ENCODE peak calls at places on chromosomes 13 and 19, in six cellular contexts. One of them, this sample, is unnamed. For H3K36me3 and H3K4me1, the result is how much of the 10 kb centered on the place peaks cover.

GRCh38 chr13:34698953-34699352 is 243.1 kb upstream of the NBEA start:
- DNase-seq in aorta: no peak
- DNase-seq in ascending aorta: no peak
- DNase-seq in tibial artery: no peak
- DNase-seq in neural progenitor cell: no peak
- DNase-seq in colonic mucosa: no peak
- DNase-seq in this sample: no peak

GRCh38 chr19:47231215-47232054 is 436 bp upstream of the BBC3 start:
- DNase-seq in aorta: peak
- DNase-seq in ascending aorta: peak
- DNase-seq in tibial artery: peak
- DNase-seq in neural progenitor cell: peak
- DNase-seq in colonic mucosa: peak
- DNase-seq in this sample: peak

GRCh38 chr19:40234429-40235237 is 8.1 kb upstream of the CCNP start:
- DNase-seq in aorta: no peak
- DNase-seq in ascending aorta: no peak
- DNase-seq in tibial artery: no peak
- DNase-seq in neural progenitor cell: no peak
- DNase-seq in colonic mucosa: no peak
- DNase-seq in this sample: no peak

GRCh38 chr19:15213715-15214381 is 13.1 kb upstream of the NOTCH3 start:
- DNase-seq in aorta: peak
- DNase-seq in ascending aorta: peak
- DNase-seq in tibial artery: peak
- DNase-seq in neural progenitor cell: no peak
- DNase-seq in colonic mucosa: no peak
- DNase-seq in this sample: no peak

GRCh38 chr13:33072282-33072681 is 56.1 kb downstream of the KL start:
- DNase-seq in aorta: no peak
- DNase-seq in ascending aorta: no peak
- DNase-seq in tibial artery: no peak
- DNase-seq in neural progenitor cell: no peak
- DNase-seq in colonic mucosa: no peak
- DNase-seq in this sample: no peak

GRCh38 chr13:47004552-47004951 is 107.7 kb upstream of the HTR2A start:
- DNase-seq in aorta: no peak
- DNase-seq in ascending aorta: no peak
- DNase-seq in tibial artery: no peak
- DNase-seq in neural progenitor cell: no peak
- DNase-seq in colonic mucosa: no peak
- DNase-seq in this sample: no peak

GRCh38 chr13:51935326-51936171 is 73.8 kb downstream of the CCDC70 start:
- DNase-seq in aorta: no peak
- DNase-seq in ascending aorta: no peak
- DNase-seq in tibial artery: no peak
- DNase-seq in neural progenitor cell: peak
- DNase-seq in colonic mucosa: peak
- DNase-seq in this sample: peak

GRCh38 chr19:4077800-4078683 is 11.3 kb upstream of the ZBTB7A start:
- DNase-seq in aorta: peak
- DNase-seq in ascending aorta: no peak
- DNase-seq in tibial artery: peak
- DNase-seq in neural progenitor cell: no peak
- DNase-seq in colonic mucosa: peak
- DNase-seq in this sample: no peak

GRCh38 chr19:7622933-7623685 is 6.2 kb downstream of the XAB2 start:
- DNase-seq in aorta: no peak
- DNase-seq in ascending aorta: no peak
- DNase-seq in tibial artery: no peak
- DNase-seq in neural progenitor cell: no peak
- DNase-seq in colonic mucosa: no peak
- DNase-seq in this sample: no peak

GRCh38 chr13:84745051-84745551 is 862.8 kb upstream of the SLITRK1 start:
- DNase-seq in aorta: no peak
- DNase-seq in ascending aorta: no peak
- DNase-seq in tibial artery: no peak
- DNase-seq in neural progenitor cell: no peak
- DNase-seq in colonic mucosa: no peak
- DNase-seq in this sample: no peak

GRCh38 chr19:4386038-4386782 is 14.1 kb downstream of the SH3GL1 start:
- DNase-seq in aorta: no peak
- DNase-seq in ascending aorta: no peak
- DNase-seq in tibial artery: no peak
- DNase-seq in neural progenitor cell: no peak
- DNase-seq in colonic mucosa: no peak
- DNase-seq in this sample: no peak

GRCh38 chr19:39078436-39079200 is 5.5 kb upstream of the ACP7 start:
- DNase-seq in aorta: no peak
- DNase-seq in ascending aorta: no peak
- DNase-seq in tibial artery: no peak
- DNase-seq in neural progenitor cell: no peak
- DNase-seq in colonic mucosa: no peak
- DNase-seq in this sample: no peak

GRCh38 chr19:6402834-6403608 is 10.1 kb upstream of the GTF2F1 start:
- DNase-seq in aorta: no peak
- DNase-seq in ascending aorta: no peak
- DNase-seq in tibial artery: no peak
- DNase-seq in neural progenitor cell: peak
- DNase-seq in colonic mucosa: peak
- DNase-seq in this sample: peak

GRCh38 chr19:4352701-4353121 is 9.3 kb downstream of the MPND start:
- DNase-seq in aorta: peak
- DNase-seq in ascending aorta: no peak
- DNase-seq in tibial artery: no peak
- DNase-seq in neural progenitor cell: peak
- DNase-seq in colonic mucosa: no peak
- DNase-seq in this sample: peak

GRCh38 chr19:50341091-50341564 is 12.0 kb upstream of the KCNC3 start:
- DNase-seq in aorta: peak
- DNase-seq in ascending aorta: no peak
- DNase-seq in tibial artery: no peak
- DNase-seq in neural progenitor cell: no peak
- DNase-seq in colonic mucosa: no peak
- DNase-seq in this sample: no peak

GRCh38 chr19:18719541-18719940 is 36.1 kb downstream of the CRTC1 start:
- DNase-seq in aorta: no peak
- DNase-seq in ascending aorta: no peak
- DNase-seq in tibial artery: no peak
- DNase-seq in neural progenitor cell: no peak
- DNase-seq in colonic mucosa: no peak
- DNase-seq in this sample: no peak

GRCh38 chr13:74251778-74252519 is 117.7 kb upstream of the KLF12 start:
- DNase-seq in aorta: no peak
- DNase-seq in ascending aorta: no peak
- DNase-seq in tibial artery: no peak
- DNase-seq in neural progenitor cell: no peak
- DNase-seq in colonic mucosa: no peak
- DNase-seq in this sample: no peak

GRCh38 chr19:20423381-20424207 is 142.0 kb downstream of the ZNF737 start:
- DNase-seq in aorta: peak
- DNase-seq in ascending aorta: peak
- DNase-seq in tibial artery: peak
- DNase-seq in neural progenitor cell: peak
- DNase-seq in colonic mucosa: peak
- DNase-seq in this sample: no peak

GRCh38 chr13:102589291-102589822 is 7.4 kb upstream of the TPP2 start:
- DNase-seq in aorta: no peak
- DNase-seq in ascending aorta: no peak
- DNase-seq in tibial artery: no peak
- DNase-seq in neural progenitor cell: no peak
- DNase-seq in colonic mucosa: no peak
- DNase-seq in this sample: no peak

GRCh38 chr13:100394005-100394695 is 194.4 kb downstream of the GGACT start:
- DNase-seq in aorta: no peak
- DNase-seq in ascending aorta: no peak
- DNase-seq in tibial artery: no peak
- DNase-seq in neural progenitor cell: no peak
- DNase-seq in colonic mucosa: no peak
- DNase-seq in this sample: no peak

GRCh38 chr13:85174291-85174690 is 624.9 kb downstream of the SLITRK6 start:
- DNase-seq in aorta: no peak
- DNase-seq in ascending aorta: no peak
- DNase-seq in tibial artery: no peak
- DNase-seq in neural progenitor cell: no peak
- DNase-seq in colonic mucosa: no peak
- DNase-seq in this sample: no peak

GRCh38 chr19:47756953-47757608 is 11.7 kb downstream of the NOP53 start:
- DNase-seq in aorta: no peak
- DNase-seq in ascending aorta: no peak
- DNase-seq in tibial artery: no peak
- DNase-seq in neural progenitor cell: no peak
- DNase-seq in colonic mucosa: peak
- DNase-seq in this sample: no peak

GRCh38 chr13:83549671-83550070 is 332.6 kb downstream of the SLITRK1 start:
- DNase-seq in aorta: no peak
- DNase-seq in ascending aorta: no peak
- DNase-seq in tibial artery: no peak
- DNase-seq in neural progenitor cell: no peak
- DNase-seq in colonic mucosa: no peak
- DNase-seq in this sample: no peak

DNA sequence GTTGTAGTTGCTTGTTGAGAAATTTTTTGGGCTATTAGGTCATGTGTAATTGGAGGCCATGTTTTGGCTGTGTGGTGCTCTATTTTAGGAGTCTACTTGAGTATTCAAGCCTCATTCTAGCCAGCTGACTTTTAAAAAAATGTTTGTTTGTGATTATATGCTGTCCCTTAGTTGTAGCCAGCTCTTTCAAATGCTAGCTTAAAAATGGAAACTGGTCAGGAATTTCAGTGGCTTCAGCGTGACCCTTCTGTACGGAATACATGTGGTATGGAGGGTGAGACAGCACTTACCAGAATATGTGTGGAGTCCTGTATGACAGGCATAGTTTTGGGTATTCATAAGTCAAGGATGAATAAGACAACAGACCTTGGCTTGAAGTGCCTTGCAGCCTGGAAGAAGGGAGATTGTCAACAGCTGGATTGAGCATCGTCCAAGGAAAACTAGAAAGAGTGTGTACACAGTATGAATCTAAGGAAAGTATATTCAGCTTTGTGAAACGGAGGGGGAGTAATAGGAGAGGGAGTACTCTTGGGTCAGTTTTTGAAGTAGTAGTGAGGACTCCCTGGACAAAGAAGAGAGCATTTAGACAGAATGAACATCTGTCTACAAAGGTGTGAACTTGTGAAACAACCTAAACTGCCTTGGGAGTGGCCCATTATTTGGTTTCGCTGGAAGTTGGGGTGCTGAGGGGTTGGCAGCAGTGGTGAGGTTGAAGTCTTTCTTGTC is 20.0 kb upstream of the WTIP start:
- DNase-seq in aorta: no peak
- DNase-seq in ascending aorta: peak
- DNase-seq in tibial artery: peak
- DNase-seq in neural progenitor cell: no peak
- DNase-seq in colonic mucosa: no peak
- DNase-seq in this sample: no peak
- H3K36me3 ChIP-seq in aorta: under half
- H3K36me3 ChIP-seq in ascending aorta: half or more
- H3K36me3 ChIP-seq in tibial artery: half or more
- H3K36me3 ChIP-seq in neural progenitor cell: under half
- H3K36me3 ChIP-seq in colonic mucosa: under half
- H3K36me3 ChIP-seq in this sample: under half

GRCh38 chr13:40208517-40208916 is 457.9 kb downstream of the FOXO1 start:
- DNase-seq in aorta: no peak
- DNase-seq in ascending aorta: no peak
- DNase-seq in tibial artery: no peak
- DNase-seq in neural progenitor cell: no peak
- DNase-seq in colonic mucosa: no peak
- DNase-seq in this sample: no peak
- H3K4me3 ChIP-seq in aorta: no peak
- H3K4me3 ChIP-seq in ascending aorta: no peak
- H3K4me3 ChIP-seq in tibial artery: no peak
- H3K4me3 ChIP-seq in neural progenitor cell: no peak
- H3K4me3 ChIP-seq in colonic mucosa: no peak
- H3K4me3 ChIP-seq in this sample: no peak

DNA sequence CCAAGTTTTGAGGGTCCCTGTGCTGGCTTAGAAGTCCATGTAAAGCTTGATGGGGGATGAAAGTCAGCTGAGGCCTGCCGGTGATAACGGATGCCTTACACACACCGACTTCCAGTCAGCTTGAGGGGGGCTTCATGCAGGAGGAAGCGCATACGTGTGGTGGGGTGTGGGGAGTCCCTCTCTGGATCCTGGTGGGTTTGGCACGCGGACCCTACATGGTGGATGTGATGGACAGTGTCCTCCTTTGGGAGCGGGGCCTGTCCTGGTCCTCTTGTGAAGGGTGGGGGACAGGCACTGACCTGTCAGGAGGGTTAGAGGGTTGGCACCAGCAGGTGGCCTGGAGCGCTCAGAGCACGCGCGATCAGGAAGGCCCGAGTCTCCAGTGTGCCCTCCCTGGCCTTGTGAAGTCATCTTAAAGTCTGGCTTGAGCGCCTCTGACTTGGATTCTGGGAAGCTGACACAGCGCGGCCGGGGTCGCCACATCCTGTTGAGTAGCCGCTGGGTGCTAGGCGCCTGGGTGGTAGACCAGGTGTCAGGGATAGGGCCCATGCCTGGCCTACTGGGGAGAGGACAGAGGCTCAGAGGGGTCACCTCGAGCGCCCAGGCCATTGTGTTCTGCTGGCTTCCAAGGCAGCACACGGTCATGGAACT is 2.9 kb downstream of the DAZAP1 start:
- DNase-seq in aorta: no peak
- DNase-seq in ascending aorta: no peak
- DNase-seq in tibial artery: no peak
- DNase-seq in neural progenitor cell: no peak
- DNase-seq in colonic mucosa: no peak
- DNase-seq in this sample: no peak
- H3K4me1 ChIP-seq in aorta: under half
- H3K4me1 ChIP-seq in ascending aorta: under half
- H3K4me1 ChIP-seq in tibial artery: half or more
- H3K4me1 ChIP-seq in neural progenitor cell: under half
- H3K4me1 ChIP-seq in colonic mucosa: under half
- H3K4me1 ChIP-seq in this sample: under half

GRCh38 chr13:111263566-111263965 is 56.9 kb upstream of the TEX29 start:
- DNase-seq in aorta: no peak
- DNase-seq in ascending aorta: no peak
- DNase-seq in tibial artery: no peak
- DNase-seq in neural progenitor cell: no peak
- DNase-seq in colonic mucosa: no peak
- DNase-seq in this sample: no peak
- H3K36me3 ChIP-seq in aorta: under half
- H3K36me3 ChIP-seq in ascending aorta: under half
- H3K36me3 ChIP-seq in tibial artery: under half
- H3K36me3 ChIP-seq in neural progenitor cell: under half
- H3K36me3 ChIP-seq in colonic mucosa: under half
- H3K36me3 ChIP-seq in this sample: under half

This sample was measured in Caco-2.